ENCODE peak calls at places on chromosomes 1 and 21, in five cellular contexts. One of them, this sample, is unnamed.

GRCh38 chr1:233730380-233730779 is 116.5 kb downstream of the KCNK1 start:
- DNase-seq in fibroblast of lung: no peak
- DNase-seq in hepatocyte: no peak
- DNase-seq in mammary epithelial cell: no peak
- DNase-seq in HCT116: no peak
- DNase-seq in this sample: no peak

GRCh38 chr21:44866780-44867179 is 6.7 kb downstream of the PTTG1IP start:
- DNase-seq in fibroblast of lung: peak
- DNase-seq in hepatocyte: peak
- DNase-seq in mammary epithelial cell: no peak
- DNase-seq in HCT116: no peak
- DNase-seq in this sample: peak

GRCh38 chr1:87334351-87335174 is 5.9 kb downstream of the LMO4 start:
- DNase-seq in HCT116: no peak
- DNase-seq in mammary epithelial cell: peak
- DNase-seq in fibroblast of lung: peak
- DNase-seq in hepatocyte: peak
- DNase-seq in this sample: peak

GRCh38 chr1:217153361-217153760 is 430.1 kb upstream of the ESRRG start:
- DNase-seq in fibroblast of lung: no peak
- DNase-seq in hepatocyte: no peak
- DNase-seq in mammary epithelial cell: no peak
- DNase-seq in HCT116: no peak
- DNase-seq in this sample: no peak

GRCh38 chr1:208033236-208033635 is 122.3 kb upstream of the CD34 start:
- DNase-seq in fibroblast of lung: no peak
- DNase-seq in hepatocyte: no peak
- DNase-seq in HCT116: no peak
- DNase-seq in mammary epithelial cell: no peak
- DNase-seq in this sample: no peak

GRCh38 chr1:206049293-206049692 is 3.7 kb upstream of the RHEX start:
- DNase-seq in HCT116: no peak
- DNase-seq in fibroblast of lung: no peak
- DNase-seq in mammary epithelial cell: no peak
- DNase-seq in hepatocyte: no peak
- DNase-seq in this sample: no peak

GRCh38 chr1:42680921-42681683 is 1.1 kb upstream of the YBX1 start:
- DNase-seq in hepatocyte: peak
- DNase-seq in HCT116: no peak
- DNase-seq in fibroblast of lung: peak
- DNase-seq in mammary epithelial cell: peak
- DNase-seq in this sample: peak

GRCh38 chr1:4115191-4115900 is 215.3 kb upstream of the C1orf174 start:
- DNase-seq in HCT116: no peak
- DNase-seq in mammary epithelial cell: no peak
- DNase-seq in hepatocyte: no peak
- DNase-seq in fibroblast of lung: no peak
- DNase-seq in this sample: no peak

GRCh38 chr1:117828206-117828605 is 101.2 kb downstream of the GDAP2 start:
- DNase-seq in HCT116: no peak
- DNase-seq in fibroblast of lung: peak
- DNase-seq in mammary epithelial cell: no peak
- DNase-seq in hepatocyte: peak
- DNase-seq in this sample: peak

GRCh38 chr1:32122141-32122540 is 14.3 kb downstream of the KPNA6 start:
- DNase-seq in HCT116: no peak
- DNase-seq in hepatocyte: no peak
- DNase-seq in mammary epithelial cell: no peak
- DNase-seq in fibroblast of lung: no peak
- DNase-seq in this sample: no peak

GRCh38 chr1:86195281-86195680 is 38.7 kb upstream of the COL24A1 start:
- DNase-seq in mammary epithelial cell: no peak
- DNase-seq in fibroblast of lung: no peak
- DNase-seq in HCT116: no peak
- DNase-seq in hepatocyte: no peak
- DNase-seq in this sample: no peak

GRCh38 chr1:243729956-243730355 is 120.1 kb downstream of the AKT3 start:
- DNase-seq in fibroblast of lung: no peak
- DNase-seq in mammary epithelial cell: no peak
- DNase-seq in HCT116: no peak
- DNase-seq in hepatocyte: no peak
- DNase-seq in this sample: no peak

GRCh38 chr21:45266518-45267389 is 20.9 kb downstream of the POFUT2 start:
- DNase-seq in hepatocyte: no peak
- DNase-seq in fibroblast of lung: no peak
- DNase-seq in mammary epithelial cell: no peak
- DNase-seq in HCT116: no peak
- DNase-seq in this sample: no peak

GRCh38 chr1:108041360-108042143 is 76.6 kb upstream of the VAV3 start:
- DNase-seq in hepatocyte: peak
- DNase-seq in HCT116: no peak
- DNase-seq in fibroblast of lung: no peak
- DNase-seq in mammary epithelial cell: no peak
- DNase-seq in this sample: no peak

GRCh38 chr1:245475961-245476522 is 321.3 kb downstream of the KIF26B start:
- DNase-seq in hepatocyte: no peak
- DNase-seq in HCT116: no peak
- DNase-seq in mammary epithelial cell: no peak
- DNase-seq in fibroblast of lung: peak
- DNase-seq in this sample: no peak

GRCh38 chr1:58576727-58577675 is at the start of gene TACSTD2:
- DNase-seq in HCT116: no peak
- DNase-seq in fibroblast of lung: no peak
- DNase-seq in hepatocyte: peak
- DNase-seq in mammary epithelial cell: peak
- DNase-seq in this sample: peak

GRCh38 chr21:42321231-42321630 is 6.0 kb upstream of the TFF3 start:
- DNase-seq in hepatocyte: no peak
- DNase-seq in HCT116: no peak
- DNase-seq in fibroblast of lung: no peak
- DNase-seq in mammary epithelial cell: no peak
- DNase-seq in this sample: no peak

GRCh38 chr1:54397090-54397591 is 9.1 kb downstream of the SSBP3 start:
- DNase-seq in hepatocyte: peak
- DNase-seq in HCT116: no peak
- DNase-seq in fibroblast of lung: no peak
- DNase-seq in mammary epithelial cell: no peak
- DNase-seq in this sample: no peak

GRCh38 chr21:38839683-38840286 is 34.1 kb downstream of the ETS2 start:
- DNase-seq in mammary epithelial cell: peak
- DNase-seq in HCT116: peak
- DNase-seq in fibroblast of lung: peak
- DNase-seq in hepatocyte: no peak
- DNase-seq in this sample: peak

GRCh38 chr1:77271851-77272250 is 10.0 kb upstream of the AK5 start:
- DNase-seq in mammary epithelial cell: no peak
- DNase-seq in HCT116: no peak
- DNase-seq in hepatocyte: no peak
- DNase-seq in fibroblast of lung: peak
- DNase-seq in this sample: peak

GRCh38 chr1:9121891-9122409 is 7.0 kb downstream of the GPR157 start:
- DNase-seq in fibroblast of lung: no peak
- DNase-seq in HCT116: no peak
- DNase-seq in hepatocyte: no peak
- DNase-seq in mammary epithelial cell: no peak
- DNase-seq in this sample: no peak

GRCh38 chr1:117067528-117068370 is 7.6 kb downstream of the TTF2 start:
- DNase-seq in mammary epithelial cell: peak
- DNase-seq in hepatocyte: peak
- DNase-seq in HCT116: peak
- DNase-seq in fibroblast of lung: peak
- DNase-seq in this sample: peak

GRCh38 chr1:247332901-247333361 is 1.3 kb upstream of the ZNF496 start:
- DNase-seq in hepatocyte: peak
- DNase-seq in fibroblast of lung: peak
- DNase-seq in mammary epithelial cell: peak
- DNase-seq in HCT116: no peak
- DNase-seq in this sample: peak

GRCh38 chr1:187744665-187745064 is 915.9 kb downstream of the PLA2G4A start:
- DNase-seq in hepatocyte: no peak
- DNase-seq in fibroblast of lung: no peak
- DNase-seq in mammary epithelial cell: no peak
- DNase-seq in HCT116: no peak
- DNase-seq in this sample: no peak

GRCh38 chr21:40270134-40270533 is 402.9 kb downstream of the PCP4 start:
- DNase-seq in fibroblast of lung: no peak
- DNase-seq in HCT116: no peak
- DNase-seq in hepatocyte: no peak
- DNase-seq in mammary epithelial cell: no peak
- DNase-seq in this sample: no peak

DNA sequence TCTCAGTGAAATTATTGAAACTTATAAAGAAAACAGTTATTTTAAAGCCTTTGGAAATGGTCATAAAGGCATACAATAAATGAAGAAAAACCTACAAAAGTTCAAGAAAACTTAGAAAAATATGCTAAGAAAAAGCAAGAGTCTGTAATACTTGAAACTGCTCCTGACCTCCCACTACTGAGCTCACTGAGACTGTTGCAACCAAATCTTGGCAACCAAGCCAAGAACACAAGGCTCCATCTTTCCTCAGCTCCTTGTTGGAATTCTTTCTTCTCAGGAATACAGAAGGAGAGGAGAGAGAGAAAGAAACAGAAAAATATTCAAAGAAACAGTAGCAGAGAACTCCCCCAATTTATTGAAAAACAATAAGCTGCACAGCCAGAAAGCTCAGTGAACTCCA is 160.5 kb downstream of the RASAL2 start:
- DNase-seq in fibroblast of lung: peak
- DNase-seq in mammary epithelial cell: no peak
- DNase-seq in hepatocyte: no peak
- DNase-seq in HCT116: no peak
- DNase-seq in this sample: no peak
- H3K4me2 ChIP-seq in fibroblast of lung: no peak
- H3K4me2 ChIP-seq in mammary epithelial cell: no peak
- H3K4me2 ChIP-seq in hepatocyte: no peak
- H3K4me2 ChIP-seq in HCT116: no peak
- H3K4me2 ChIP-seq in this sample: peak

DNA sequence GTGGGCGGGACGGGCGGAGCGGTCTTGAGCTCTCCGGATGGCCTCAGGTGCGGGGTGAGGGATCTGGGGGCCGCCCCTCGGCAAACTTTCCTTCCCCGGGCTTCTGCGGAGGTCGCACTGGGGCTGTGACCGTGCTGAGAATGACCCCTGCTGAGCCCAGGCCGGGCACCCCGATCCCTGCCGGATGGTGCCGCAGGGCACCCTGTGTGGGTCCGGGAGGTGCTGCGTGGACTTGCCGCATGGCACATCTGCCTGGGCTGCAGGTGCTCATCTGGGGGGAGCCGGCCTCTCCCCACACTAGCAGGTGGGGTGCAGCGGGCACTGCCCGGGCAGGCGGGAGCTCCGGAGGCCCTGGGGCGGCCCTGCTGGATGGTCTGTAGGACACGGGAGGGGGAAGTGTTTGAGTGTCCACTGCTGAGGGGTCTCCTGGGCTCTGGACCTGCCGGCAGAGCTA is 31.8 kb upstream of the PEX10 start:
- DNase-seq in HCT116: no peak
- DNase-seq in fibroblast of lung: no peak
- DNase-seq in mammary epithelial cell: no peak
- DNase-seq in hepatocyte: no peak
- DNase-seq in this sample: no peak
- TF ChIP-seq EZH2 in HCT116: no peak
- TF ChIP-seq EZH2 in fibroblast of lung: peak
- TF ChIP-seq EZH2 in mammary epithelial cell: no peak
- TF ChIP-seq EZH2 in hepatocyte: no peak
- TF ChIP-seq EZH2 in this sample: peak

GRCh38 chr1:75449998-75450397 is 160.9 kb downstream of the SLC44A5 start:
- DNase-seq in HCT116: no peak
- DNase-seq in hepatocyte: no peak
- DNase-seq in mammary epithelial cell: no peak
- DNase-seq in fibroblast of lung: no peak
- DNase-seq in this sample: no peak
- H3K4me2 ChIP-seq in HCT116: no peak
- H3K4me2 ChIP-seq in hepatocyte: no peak
- H3K4me2 ChIP-seq in mammary epithelial cell: no peak
- H3K4me2 ChIP-seq in fibroblast of lung: no peak
- H3K4me2 ChIP-seq in this sample: no peak

GRCh38 chr1:228445867-228446584 is 29.4 kb upstream of the TRIM17 start:
- DNase-seq in mammary epithelial cell: no peak
- DNase-seq in hepatocyte: peak
- DNase-seq in HCT116: no peak
- DNase-seq in fibroblast of lung: peak
- DNase-seq in this sample: peak
- TF ChIP-seq EZH2 in mammary epithelial cell: peak
- TF ChIP-seq EZH2 in hepatocyte: no peak
- TF ChIP-seq EZH2 in HCT116: no peak
- TF ChIP-seq EZH2 in fibroblast of lung: peak
- TF ChIP-seq EZH2 in this sample: peak

DNA sequence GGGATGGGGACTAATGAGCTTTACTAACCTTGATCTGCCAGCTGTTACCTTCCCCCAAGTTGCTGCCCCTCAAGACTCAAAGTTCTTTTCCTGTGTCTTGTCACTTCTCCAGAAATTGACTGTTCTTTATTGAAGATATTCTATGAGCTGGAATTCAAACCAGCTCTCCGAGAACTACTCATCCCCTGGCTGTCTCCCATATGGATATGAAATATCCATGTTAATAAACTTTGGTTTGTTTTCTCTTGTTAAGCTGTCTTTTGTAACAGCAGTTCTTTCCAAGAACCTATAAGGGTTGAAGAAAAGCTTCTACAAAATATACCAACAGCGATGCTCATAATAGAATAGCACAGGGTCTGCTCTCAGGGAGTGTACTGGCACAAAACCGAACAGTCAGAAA is 77.0 kb downstream of the CAMK2N1 start:
- DNase-seq in HCT116: no peak
- DNase-seq in mammary epithelial cell: no peak
- DNase-seq in hepatocyte: no peak
- DNase-seq in fibroblast of lung: no peak
- DNase-seq in this sample: no peak
- H3K4me2 ChIP-seq in HCT116: no peak
- H3K4me2 ChIP-seq in mammary epithelial cell: no peak
- H3K4me2 ChIP-seq in hepatocyte: no peak
- H3K4me2 ChIP-seq in fibroblast of lung: no peak
- H3K4me2 ChIP-seq in this sample: no peak

DNA sequence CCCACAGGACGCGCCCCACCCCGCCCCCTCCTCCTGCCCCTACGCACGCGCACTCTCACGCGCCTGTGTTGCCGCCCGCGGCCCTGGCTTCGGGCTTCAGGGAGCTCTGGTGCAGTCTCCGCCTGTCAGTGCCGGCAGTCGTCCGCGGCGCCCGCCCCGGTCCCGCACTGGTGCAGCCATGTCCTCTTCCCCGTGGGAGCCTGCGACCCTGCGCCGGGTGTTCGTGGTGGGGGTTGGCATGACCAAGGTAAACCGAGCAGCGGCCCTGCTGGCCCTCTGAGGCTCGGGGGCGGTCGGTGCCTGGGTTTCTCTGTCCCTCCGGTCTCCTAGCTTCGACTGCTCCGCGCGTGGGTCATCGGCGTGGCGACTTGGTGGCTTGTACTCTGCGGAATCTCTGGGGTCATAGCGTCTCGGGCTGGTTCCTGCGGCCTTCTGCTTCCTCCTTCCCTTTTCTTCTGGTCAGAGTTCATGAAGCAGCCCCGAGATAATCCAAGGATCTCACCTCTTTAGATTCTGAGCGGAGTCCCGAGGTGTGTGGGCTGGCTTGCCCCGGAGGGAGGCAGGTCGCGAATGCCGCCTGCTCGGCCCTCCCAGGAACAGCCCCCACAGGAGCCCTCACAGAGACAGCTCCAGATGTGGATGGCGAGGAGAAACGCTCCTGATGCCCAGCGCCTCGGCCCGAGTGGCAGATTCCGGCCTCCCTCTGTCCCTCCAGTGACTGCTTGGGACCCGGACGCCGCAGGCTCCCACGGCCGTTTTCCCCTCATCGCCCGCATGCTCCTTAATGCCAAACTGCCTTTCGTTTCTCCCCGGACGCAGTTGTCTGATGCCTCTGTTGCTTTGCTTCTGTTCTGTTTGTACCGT is at the start of gene SCP2:
- DNase-seq in HCT116: peak
- DNase-seq in fibroblast of lung: peak
- DNase-seq in hepatocyte: peak
- DNase-seq in mammary epithelial cell: peak
- DNase-seq in this sample: peak
- TF ChIP-seq EZH2 in HCT116: no peak
- TF ChIP-seq EZH2 in fibroblast of lung: no peak
- TF ChIP-seq EZH2 in hepatocyte: no peak
- TF ChIP-seq EZH2 in mammary epithelial cell: no peak
- TF ChIP-seq EZH2 in this sample: no peak

This sample was measured in endothelial cell of umbilical vein.